ENCODE peak calls at places on chromosomes 12 and 14, in ten cellular contexts. C, M, Z, P, Q, H, X, F, S and T are unnamed samples.

GRCh38 chr12:49121047-49121696 is 10.0 kb downstream of the TUBA1B start:
- DNase-seq in C (no peak), M (peak), Z (peak), P (peak), Q (no peak), H (no peak), X (no peak), F (peak), S (peak), T (peak)

GRCh38 chr14:57963071-57963470 is 97.2 kb upstream of the SLC35F4 start:
- DNase-seq in C (no peak), M (no peak), Z (no peak), P (no peak), Q (no peak), H (no peak), X (no peak), F (no peak), S (no peak), T (no peak)

GRCh38 chr12:23949212-23950010 is at the start of gene SOX5:
- DNase-seq in C (peak), M (peak), Z (no peak), P (no peak), Q (peak), H (peak), X (no peak), F (peak), S (peak), T (peak)

GRCh38 chr12:21852251-21852650 is 77.7 kb upstream of the KCNJ8 start:
- DNase-seq in C (no peak), M (no peak), Z (peak), P (no peak), Q (no peak), H (no peak), X (peak), F (peak), S (peak), T (no peak)

GRCh38 chr12:98698603-98699463 is 53.7 kb downstream of the APAF1 start:
- DNase-seq in C (no peak), M (peak), Z (peak), P (peak), Q (peak), H (peak), X (no peak), F (peak), S (peak), T (peak)

GRCh38 chr14:61080591-61081010 is 99.6 kb downstream of the SLC38A6 start:
- DNase-seq in C (no peak), M (no peak), Z (no peak), P (no peak), Q (no peak), H (no peak), X (peak), F (peak), S (no peak), T (no peak)

GRCh38 chr12:127257366-127257935 is 1009.5 kb upstream of the TMEM132C start:
- DNase-seq in C (no peak), M (no peak), Z (no peak), P (no peak), Q (no peak), H (no peak), X (peak), F (peak), S (peak), T (no peak)

GRCh38 chr14:35159742-35160409 is 37.5 kb downstream of the PRORP start:
- DNase-seq in C (no peak), M (no peak), Z (peak), P (peak), Q (no peak), H (no peak), X (peak), F (peak), S (peak), T (no peak)

GRCh38 chr14:67457782-67458181 is 30.7 kb downstream of the TMEM229B start:
- DNase-seq in C (peak), M (no peak), Z (no peak), P (no peak), Q (peak), H (no peak), X (no peak), F (peak), S (no peak), T (no peak)

GRCh38 chr14:69260979-69261605 is 1.1 kb downstream of the GALNT16 start:
- DNase-seq in C (no peak), M (peak), Z (no peak), P (no peak), Q (peak), H (peak), X (no peak), F (no peak), S (peak), T (peak)

GRCh38 chr12:14774944-14775651 is 28.2 kb downstream of the WBP11 start:
- DNase-seq in C (peak), M (no peak), Z (peak), P (no peak), Q (peak), H (no peak), X (peak), F (peak), S (peak), T (peak)

GRCh38 chr14:21978184-21978998 is 304.8 kb upstream of the OR4E1 start:
- DNase-seq in C (peak), M (peak), Z (peak), P (peak), Q (no peak), H (no peak), X (no peak), F (peak), S (peak), T (no peak)

GRCh38 chr12:75868501-75868900 is 163.1 kb downstream of the PHLDA1 start:
- DNase-seq in C (no peak), M (no peak), Z (no peak), P (no peak), Q (peak), H (no peak), X (no peak), F (peak), S (no peak), T (no peak)

GRCh38 chr14:97388408-97388807 is 591.2 kb downstream of the VRK1 start:
- DNase-seq in C (no peak), M (no peak), Z (no peak), P (no peak), Q (no peak), H (no peak), X (no peak), F (no peak), S (no peak), T (no peak)

GRCh38 chr12:126910570-126910969 is 1356.4 kb upstream of the TMEM132C start:
- DNase-seq in C (no peak), M (no peak), Z (no peak), P (no peak), Q (no peak), H (no peak), X (no peak), F (no peak), S (no peak), T (no peak)

GRCh38 chr12:49865782-49866135 is 22.9 kb upstream of the BCDIN3D start:
- DNase-seq in C (no peak), M (no peak), Z (no peak), P (no peak), Q (no peak), H (no peak), X (no peak), F (no peak), S (no peak), T (no peak)

GRCh38 chr12:55017421-55017820 is 2.4 kb upstream of the NEUROD4 start:
- DNase-seq in C (no peak), M (no peak), Z (no peak), P (no peak), Q (no peak), H (no peak), X (no peak), F (no peak), S (no peak), T (no peak)

GRCh38 chr14:43651896-43652295 is 855.2 kb downstream of the FSCB start:
- DNase-seq in C (no peak), M (no peak), Z (no peak), P (no peak), Q (no peak), H (no peak), X (no peak), F (no peak), S (no peak), T (no peak)

GRCh38 chr12:84767079-84767478 is 145.5 kb downstream of the SLC6A15 start:
- DNase-seq in C (no peak), M (no peak), Z (no peak), P (no peak), Q (no peak), H (no peak), X (no peak), F (no peak), S (no peak), T (no peak)

GRCh38 chr14:68979021-68979721 is at the start of gene ACTN1:
- DNase-seq in C (peak), M (peak), Z (peak), P (peak), Q (peak), H (peak), X (peak), F (peak), S (peak), T (peak)

GRCh38 chr12:108449478-108449877 is 65.6 kb upstream of the FICD start:
- DNase-seq in C (no peak), M (no peak), Z (no peak), P (no peak), Q (no peak), H (no peak), X (no peak), F (no peak), S (no peak), T (no peak)

GRCh38 chr14:21107360-21107781 is 6.5 kb downstream of the TMEM253 start:
- DNase-seq in C (no peak), M (no peak), Z (peak), P (peak), Q (no peak), H (no peak), X (no peak), F (peak), S (peak), T (no peak)

GRCh38 chr12:108745641-108746040 is 14.3 kb upstream of the CORO1C start:
- DNase-seq in C (no peak), M (no peak), Z (no peak), P (no peak), Q (no peak), H (no peak), X (no peak), F (no peak), S (no peak), T (peak)

GRCh38 chr14:104708606-104709268 is 15.3 kb upstream of the ADSS1 start:
- DNase-seq in C (peak), M (peak), Z (peak), P (no peak), Q (peak), H (peak), X (peak), F (peak), S (peak), T (peak)

GRCh38 chr14:80751285-80751684 is 190.3 kb downstream of the CEP128 start:
- DNase-seq in C (no peak), M (no peak), Z (no peak), P (no peak), Q (no peak), H (no peak), X (no peak), F (no peak), S (no peak), T (no peak)

GRCh38 chr12:26264215-26264838 is 69.0 kb downstream of the SSPN start:
- DNase-seq in C (no peak), M (no peak), Z (no peak), P (no peak), Q (no peak), H (no peak), X (no peak), F (peak), S (no peak), T (no peak)

GRCh38 chr14:71400821-71401447 is 493.7 kb downstream of the PCNX1 start:
- DNase-seq in C (no peak), M (no peak), Z (peak), P (no peak), Q (no peak), H (no peak), X (no peak), F (peak), S (no peak), T (no peak)

GRCh38 chr12:117045175-117045997 is 53.8 kb downstream of the TESC start:
- DNase-seq in C (no peak), M (peak), Z (no peak), P (no peak), Q (no peak), H (no peak), X (no peak), F (no peak), S (no peak), T (no peak)

GRCh38 chr14:68677901-68678300 is 115.0 kb downstream of the ZFP36L1 start:
- DNase-seq in C (no peak), M (no peak), Z (no peak), P (no peak), Q (no peak), H (no peak), X (no peak), F (no peak), S (no peak), T (no peak)

GRCh38 chr14:104647467-104648063 is 41.9 kb upstream of the INF2 start:
- DNase-seq in C (no peak), M (no peak), Z (no peak), P (no peak), Q (no peak), H (no peak), X (no peak), F (no peak), S (no peak), T (no peak)

GRCh38 chr12:4723226-4723625 is 3.0 kb downstream of the GALNT8 start:
- DNase-seq in C (no peak), M (no peak), Z (no peak), P (no peak), Q (no peak), H (no peak), X (no peak), F (no peak), S (no peak), T (no peak)

GRCh38 chr14:71139058-71139946 is 232.0 kb downstream of the PCNX1 start:
- DNase-seq in C (peak), M (peak), Z (peak), P (peak), Q (peak), H (peak), X (no peak), F (peak), S (peak), T (peak)

GRCh38 chr12:131826064-131826928 is 1.9 kb upstream of the MMP17 start:
- DNase-seq in C (no peak), M (no peak), Z (no peak), P (no peak), Q (no peak), H (no peak), X (no peak), F (no peak), S (no peak), T (no peak)

GRCh38 chr12:54561164-54561563 is 11.8 kb downstream of the PDE1B start:
- DNase-seq in C (peak), M (no peak), Z (no peak), P (no peak), Q (peak), H (no peak), X (no peak), F (no peak), S (no peak), T (no peak)

GRCh38 chr12:102961488-102961801 is 4.0 kb downstream of the ASCL1 start:
- DNase-seq in C (no peak), M (no peak), Z (no peak), P (no peak), Q (no peak), H (peak), X (no peak), F (no peak), S (no peak), T (no peak)

GRCh38 chr12:15276088-15276698 is 46.1 kb upstream of the PTPRO start:
- DNase-seq in C (no peak), M (peak), Z (peak), P (peak), Q (no peak), H (peak), X (peak), F (peak), S (peak), T (no peak)

GRCh38 chr14:50768693-50769092 is 62.3 kb downstream of the NIN start:
- DNase-seq in C (no peak), M (no peak), Z (peak), P (no peak), Q (no peak), H (no peak), X (no peak), F (peak), S (no peak), T (no peak)

GRCh38 chr12:51000245-51000644 is 25.9 kb downstream of the SLC11A2 start:
- DNase-seq in C (no peak), M (no peak), Z (peak), P (no peak), Q (no peak), H (no peak), X (peak), F (peak), S (peak), T (no peak)